ENCODE peak calls at places on chromosomes 12 and 14, in nine cellular contexts. P is mucosa of descending colon, S is A673, Y is mammary epithelial cell, R is bronchial epithelial cell, K is heart left ventricle, E is gastrocnemius medialis, H is ascending aorta, Q is IMR-90. T is an unnamed sample.

GRCh38 chr14:75723716-75724115 is 62.7 kb downstream of the TTLL5 start:
- DNase-seq in P (no peak), S (peak), Y (no peak), R (no peak), K (no peak), E (no peak), H (no peak), Q (no peak), T (peak)

GRCh38 chr14:105092124-105092911 is 27.1 kb upstream of the GPR132 start:
- DNase-seq in P (peak), S (no peak), Y (no peak), R (peak), K (no peak), E (no peak), H (peak), Q (no peak), T (no peak)

GRCh38 chr12:29691146-29691854 is 92.4 kb downstream of the TMTC1 start:
- DNase-seq in P (no peak), S (no peak), Y (peak), R (peak), K (no peak), E (no peak), H (no peak), Q (no peak), T (no peak)

GRCh38 chr14:94646481-94646880 is 34.3 kb downstream of the SERPINA3 start:
- DNase-seq in P (no peak), S (peak), Y (peak), R (peak), K (peak), E (no peak), H (no peak), Q (peak), T (peak)

GRCh38 chr14:103188691-103189480 is 65.6 kb downstream of the TNFAIP2 start:
- DNase-seq in P (peak), S (peak), Y (no peak), R (no peak), K (peak), E (no peak), H (peak), Q (no peak), T (peak)

GRCh38 chr12:54879579-54879978 is 25.3 kb downstream of the MUCL1 start:
- DNase-seq in P (no peak), S (no peak), Y (no peak), R (peak), K (no peak), E (no peak), H (no peak), Q (no peak), T (no peak)

GRCh38 chr12:96248532-96248931 is 54.4 kb downstream of the ELK3 start:
- DNase-seq in P (no peak), S (no peak), Y (no peak), R (no peak), K (no peak), E (no peak), H (no peak), Q (no peak), T (peak)

GRCh38 chr12:105256921-105257320 is 20.9 kb upstream of the APPL2 start:
- DNase-seq in P (no peak), S (no peak), Y (no peak), R (no peak), K (no peak), E (no peak), H (no peak), Q (peak), T (peak)

GRCh38 chr12:125050446-125050845 is 14.8 kb upstream of the AACS start:
- DNase-seq in P (no peak), S (no peak), Y (no peak), R (no peak), K (no peak), E (no peak), H (no peak), Q (no peak), T (no peak)

GRCh38 chr12:128690641-128691040 is 133.1 kb downstream of the SLC15A4 start:
- DNase-seq in P (no peak), S (no peak), Y (no peak), R (no peak), K (no peak), E (no peak), H (no peak), Q (no peak), T (no peak)

GRCh38 chr12:117498256-117498655 is 136.8 kb upstream of the NOS1 start:
- DNase-seq in P (no peak), S (no peak), Y (no peak), R (no peak), K (no peak), E (no peak), H (no peak), Q (no peak), T (no peak)

GRCh38 chr12:27158322-27158721 is 75.9 kb upstream of the C12orf71 start:
- DNase-seq in P (no peak), S (no peak), Y (no peak), R (no peak), K (no peak), E (no peak), H (no peak), Q (no peak), T (no peak)

GRCh38 chr12:106754331-106754730 is 20.2 kb upstream of the RIC8B start:
- DNase-seq in P (no peak), S (no peak), Y (no peak), R (no peak), K (no peak), E (no peak), H (no peak), Q (no peak), T (no peak)

GRCh38 chr14:70416322-70416716 is 571 bp downstream of the SYNJ2BP start:
- DNase-seq in P (peak), S (peak), Y (no peak), R (no peak), K (no peak), E (no peak), H (no peak), Q (peak), T (peak)

GRCh38 chr12:67268335-67268895 is 743 bp upstream of the CAND1 start:
- DNase-seq in P (peak), S (peak), Y (peak), R (peak), K (peak), E (peak), H (peak), Q (peak), T (peak)

DNA sequence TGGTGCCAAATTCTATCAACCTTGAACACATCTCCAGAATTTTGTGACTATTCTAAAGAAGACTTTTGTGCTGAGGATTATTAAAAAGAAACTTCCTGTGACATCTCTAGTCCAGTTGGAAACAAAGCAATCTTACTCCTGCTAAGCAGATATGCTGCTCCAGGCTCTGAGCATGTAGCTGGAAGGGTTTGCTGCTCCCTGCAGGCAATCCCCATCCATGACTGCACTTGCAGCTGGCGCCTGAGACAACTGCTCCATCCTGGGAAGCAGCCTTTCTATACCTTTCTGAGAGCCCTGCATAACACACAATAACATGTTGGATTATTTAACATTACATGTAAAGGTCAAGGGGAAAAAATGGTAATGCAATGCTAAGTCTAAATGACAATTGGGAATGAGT is 105.1 kb downstream of the NDUFA12 start:
- DNase-seq in P (no peak), S (no peak), Y (no peak), R (peak), K (no peak), E (no peak), H (no peak), Q (no peak), T (peak)
- TF ChIP-seq CTCF in P (no peak), S (peak), Y (no peak), R (peak), K (no peak), E (no peak), H (no peak), Q (no peak), T (peak)

GRCh38 chr12:6952860-6953416 is 1.8 kb downstream of the PTPN6 start:
- DNase-seq in P (no peak), S (no peak), Y (no peak), R (no peak), K (no peak), E (no peak), H (no peak), Q (no peak), T (no peak)
- H3K4me3 ChIP-seq in P (no peak), S (no peak), Y (no peak), R (no peak), K (peak), E (no peak), H (no peak), Q (no peak), T (no peak)

GRCh38 chr12:52742822-52743457 is 34.2 kb downstream of the KRT76 start:
- DNase-seq in P (no peak), S (no peak), Y (no peak), R (no peak), K (no peak), E (no peak), H (peak), Q (no peak), T (no peak)
- TF ChIP-seq CTCF in P (no peak), S (no peak), Y (no peak), R (no peak), K (no peak), E (no peak), H (no peak), Q (no peak), T (no peak)

DNA sequence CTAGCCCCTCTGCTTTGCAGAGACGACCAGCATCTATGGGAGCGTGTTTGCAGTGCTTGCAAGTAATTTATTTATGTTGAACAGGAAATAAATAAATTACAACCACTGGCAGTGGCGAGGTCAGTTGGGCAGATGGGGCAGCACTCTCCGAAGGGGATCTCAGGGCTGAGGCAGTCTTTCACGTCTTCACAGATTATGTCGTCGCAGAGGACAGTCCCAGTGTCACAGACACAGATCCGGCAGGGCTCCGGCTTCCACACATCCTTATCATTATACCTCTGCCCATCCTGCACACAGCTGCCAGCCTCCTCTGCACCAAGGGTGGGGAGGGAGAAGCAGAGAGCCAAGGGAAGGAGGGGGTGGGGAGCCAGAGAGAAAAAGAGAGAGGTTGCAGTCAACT is 4.5 kb downstream of the COL2A1 start:
- DNase-seq in P (no peak), S (no peak), Y (no peak), R (no peak), K (no peak), E (no peak), H (no peak), Q (no peak), T (no peak)
- H3K4me3 ChIP-seq in P (no peak), S (no peak), Y (no peak), R (no peak), K (no peak), E (no peak), H (no peak), Q (no peak), T (no peak)

GRCh38 chr12:53036802-53037201 is 13.1 kb upstream of the TNS2 start:
- DNase-seq in P (no peak), S (no peak), Y (no peak), R (no peak), K (no peak), E (no peak), H (no peak), Q (no peak), T (no peak)

GRCh38 chr12:53034459-53034858 is 15.4 kb upstream of the TNS2 start:
- DNase-seq in P (no peak), S (no peak), Y (no peak), R (no peak), K (no peak), E (no peak), H (no peak), Q (no peak), T (no peak)

GRCh38 chr12:53031616-53032015 is 18.2 kb upstream of the TNS2 start:
- DNase-seq in P (no peak), S (no peak), Y (no peak), R (no peak), K (no peak), E (no peak), H (no peak), Q (no peak), T (no peak)
- TF ChIP-seq CTCF in P (no peak), S (no peak), Y (no peak), R (no peak), K (no peak), E (no peak), H (no peak), Q (no peak), T (no peak)

T was measured in AG10803.